ENCODE peak calls at places on chromosomes 7 and 10, in ten cellular contexts. One of them, this sample, is unnamed.

GRCh38 chr10:9331583-9332008 is 1277.1 kb downstream of the GATA3 start:
- DNase-seq in tibial artery: no peak
- DNase-seq in hepatocyte: peak; percentile 75
- DNase-seq in uterus: no peak
- DNase-seq in WERI-Rb-1: no peak
- DNase-seq in dorsolateral prefrontal cortex: no peak
- DNase-seq in CD8-positive, alpha-beta T cell: no peak
- DNase-seq in cardiac muscle cell: peak; percentile 73
- DNase-seq in heart right ventricle: no peak
- DNase-seq in psoas muscle: no peak
- DNase-seq in this sample: peak; percentile 7

GRCh38 chr10:43971306-43971705 is 322.6 kb upstream of the ZNF32 start:
- DNase-seq in tibial artery: no peak
- DNase-seq in hepatocyte: no peak
- DNase-seq in uterus: no peak
- DNase-seq in WERI-Rb-1: no peak
- DNase-seq in dorsolateral prefrontal cortex: no peak
- DNase-seq in CD8-positive, alpha-beta T cell: no peak
- DNase-seq in cardiac muscle cell: no peak
- DNase-seq in heart right ventricle: no peak
- DNase-seq in psoas muscle: no peak
- DNase-seq in this sample: no peak

GRCh38 chr7:25240340-25240739 is 12.1 kb upstream of the NPVF start:
- DNase-seq in tibial artery: peak; percentile 83
- DNase-seq in hepatocyte: no peak
- DNase-seq in uterus: no peak
- DNase-seq in WERI-Rb-1: no peak
- DNase-seq in dorsolateral prefrontal cortex: peak; percentile 77
- DNase-seq in CD8-positive, alpha-beta T cell: no peak
- DNase-seq in cardiac muscle cell: peak; percentile 50
- DNase-seq in heart right ventricle: no peak
- DNase-seq in psoas muscle: peak; percentile 33
- DNase-seq in this sample: no peak

GRCh38 chr10:71447676-71448075 is 51.0 kb downstream of the CDH23 start:
- DNase-seq in tibial artery: no peak
- DNase-seq in hepatocyte: no peak
- DNase-seq in uterus: no peak
- DNase-seq in WERI-Rb-1: no peak
- DNase-seq in dorsolateral prefrontal cortex: no peak
- DNase-seq in CD8-positive, alpha-beta T cell: no peak
- DNase-seq in cardiac muscle cell: no peak
- DNase-seq in heart right ventricle: no peak
- DNase-seq in psoas muscle: no peak
- DNase-seq in this sample: no peak

GRCh38 chr10:1089017-1089689 is 33.0 kb downstream of the WDR37 start:
- DNase-seq in tibial artery: no peak
- DNase-seq in hepatocyte: no peak
- DNase-seq in uterus: no peak
- DNase-seq in WERI-Rb-1: no peak
- DNase-seq in dorsolateral prefrontal cortex: no peak
- DNase-seq in CD8-positive, alpha-beta T cell: no peak
- DNase-seq in cardiac muscle cell: no peak
- DNase-seq in heart right ventricle: no peak
- DNase-seq in psoas muscle: no peak
- DNase-seq in this sample: no peak

GRCh38 chr10:100697070-100697469 is 48.3 kb upstream of the PAX2 start:
- DNase-seq in tibial artery: no peak
- DNase-seq in hepatocyte: peak; percentile 41
- DNase-seq in uterus: no peak
- DNase-seq in WERI-Rb-1: no peak
- DNase-seq in dorsolateral prefrontal cortex: no peak
- DNase-seq in CD8-positive, alpha-beta T cell: no peak
- DNase-seq in cardiac muscle cell: peak; percentile 79
- DNase-seq in heart right ventricle: no peak
- DNase-seq in psoas muscle: peak; percentile 34
- DNase-seq in this sample: no peak

GRCh38 chr7:121774563-121774962 is 98.4 kb upstream of the PTPRZ1 start:
- DNase-seq in tibial artery: no peak
- DNase-seq in hepatocyte: no peak
- DNase-seq in uterus: no peak
- DNase-seq in WERI-Rb-1: no peak
- DNase-seq in dorsolateral prefrontal cortex: no peak
- DNase-seq in CD8-positive, alpha-beta T cell: no peak
- DNase-seq in cardiac muscle cell: no peak
- DNase-seq in heart right ventricle: no peak
- DNase-seq in psoas muscle: no peak
- DNase-seq in this sample: no peak

GRCh38 chr10:75508239-75508813 is 76.9 kb downstream of the LRMDA start:
- DNase-seq in tibial artery: no peak
- DNase-seq in hepatocyte: peak; percentile 54
- DNase-seq in uterus: peak; percentile 63
- DNase-seq in WERI-Rb-1: no peak
- DNase-seq in dorsolateral prefrontal cortex: no peak
- DNase-seq in CD8-positive, alpha-beta T cell: no peak
- DNase-seq in cardiac muscle cell: peak; percentile 67
- DNase-seq in heart right ventricle: no peak
- DNase-seq in psoas muscle: no peak
- DNase-seq in this sample: no peak

GRCh38 chr7:155440018-155440410 is 17.9 kb upstream of the EN2 start:
- DNase-seq in tibial artery: no peak
- DNase-seq in hepatocyte: no peak
- DNase-seq in uterus: no peak
- DNase-seq in WERI-Rb-1: no peak
- DNase-seq in dorsolateral prefrontal cortex: no peak
- DNase-seq in CD8-positive, alpha-beta T cell: no peak
- DNase-seq in cardiac muscle cell: no peak
- DNase-seq in heart right ventricle: no peak
- DNase-seq in psoas muscle: no peak
- DNase-seq in this sample: no peak
- H3K27me3 ChIP-seq in tibial artery: peaks cover 72% of the 10 kb centered on the region
- H3K27me3 ChIP-seq in hepatocyte: peaks cover 85% of the 10 kb centered on the region
- H3K27me3 ChIP-seq in uterus: no peaks in the 10 kb centered on the region
- H3K27me3 ChIP-seq in WERI-Rb-1: peaks cover 96% of the 10 kb centered on the region
- H3K27me3 ChIP-seq in dorsolateral prefrontal cortex: peaks cover 59% of the 10 kb centered on the region
- H3K27me3 ChIP-seq in CD8-positive, alpha-beta T cell: peaks cover 4% of the 10 kb centered on the region
- H3K27me3 ChIP-seq in cardiac muscle cell: peaks cover 100% of the 10 kb centered on the region
- H3K27me3 ChIP-seq in heart right ventricle: peaks cover 97% of the 10 kb centered on the region
- H3K27me3 ChIP-seq in psoas muscle: peaks cover 76% of the 10 kb centered on the region
- H3K27me3 ChIP-seq in this sample: peaks cover 10% of the 10 kb centered on the region

GRCh38 chr7:155182406-155182970 is 112.4 kb downstream of the HTR5A start:
- DNase-seq in tibial artery: no peak
- DNase-seq in hepatocyte: no peak
- DNase-seq in uterus: no peak
- DNase-seq in WERI-Rb-1: no peak
- DNase-seq in dorsolateral prefrontal cortex: no peak
- DNase-seq in CD8-positive, alpha-beta T cell: no peak
- DNase-seq in cardiac muscle cell: no peak
- DNase-seq in heart right ventricle: no peak
- DNase-seq in psoas muscle: no peak
- DNase-seq in this sample: no peak
- H3K4me3 ChIP-seq in tibial artery: no peak overlapping the region
- H3K4me3 ChIP-seq in hepatocyte: no peak overlapping the region
- H3K4me3 ChIP-seq in uterus: no peak overlapping the region
- H3K4me3 ChIP-seq in WERI-Rb-1: no peak overlapping the region
- H3K4me3 ChIP-seq in dorsolateral prefrontal cortex: no peak overlapping the region
- H3K4me3 ChIP-seq in CD8-positive, alpha-beta T cell: no peak overlapping the region
- H3K4me3 ChIP-seq in cardiac muscle cell: no peak overlapping the region
- H3K4me3 ChIP-seq in heart right ventricle: no peak overlapping the region
- H3K4me3 ChIP-seq in psoas muscle: no peak overlapping the region
- H3K4me3 ChIP-seq in this sample: no peak overlapping the region

GRCh38 chr10:103555321-103555649 is 61.8 kb downstream of the NEURL1 start:
- DNase-seq in tibial artery: no peak
- DNase-seq in hepatocyte: no peak
- DNase-seq in uterus: no peak
- DNase-seq in WERI-Rb-1: no peak
- DNase-seq in dorsolateral prefrontal cortex: no peak
- DNase-seq in CD8-positive, alpha-beta T cell: no peak
- DNase-seq in cardiac muscle cell: no peak
- DNase-seq in heart right ventricle: no peak
- DNase-seq in psoas muscle: no peak
- DNase-seq in this sample: no peak

GRCh38 chr10:103556383-103557007 is 63.0 kb downstream of the NEURL1 start:
- DNase-seq in tibial artery: no peak
- DNase-seq in hepatocyte: no peak
- DNase-seq in uterus: no peak
- DNase-seq in WERI-Rb-1: no peak
- DNase-seq in dorsolateral prefrontal cortex: peak; percentile 78
- DNase-seq in CD8-positive, alpha-beta T cell: no peak
- DNase-seq in cardiac muscle cell: no peak
- DNase-seq in heart right ventricle: no peak
- DNase-seq in psoas muscle: no peak
- DNase-seq in this sample: no peak

GRCh38 chr10:103557455-103557854 is 64.0 kb downstream of the NEURL1 start:
- DNase-seq in tibial artery: no peak
- DNase-seq in hepatocyte: no peak
- DNase-seq in uterus: no peak
- DNase-seq in WERI-Rb-1: no peak
- DNase-seq in dorsolateral prefrontal cortex: no peak
- DNase-seq in CD8-positive, alpha-beta T cell: no peak
- DNase-seq in cardiac muscle cell: no peak
- DNase-seq in heart right ventricle: no peak
- DNase-seq in psoas muscle: no peak
- DNase-seq in this sample: no peak

GRCh38 chr10:103554488-103555320 is 61.2 kb downstream of the NEURL1 start:
- DNase-seq in tibial artery: peak; percentile 41
- DNase-seq in hepatocyte: peak; percentile 83
- DNase-seq in uterus: peak; percentile 85
- DNase-seq in WERI-Rb-1: peak; percentile 85
- DNase-seq in dorsolateral prefrontal cortex: peak; percentile 74
- DNase-seq in CD8-positive, alpha-beta T cell: no peak
- DNase-seq in cardiac muscle cell: peak; percentile 63
- DNase-seq in heart right ventricle: peak; percentile 41
- DNase-seq in psoas muscle: peak; percentile 67
- DNase-seq in this sample: peak; percentile 92

DNA sequence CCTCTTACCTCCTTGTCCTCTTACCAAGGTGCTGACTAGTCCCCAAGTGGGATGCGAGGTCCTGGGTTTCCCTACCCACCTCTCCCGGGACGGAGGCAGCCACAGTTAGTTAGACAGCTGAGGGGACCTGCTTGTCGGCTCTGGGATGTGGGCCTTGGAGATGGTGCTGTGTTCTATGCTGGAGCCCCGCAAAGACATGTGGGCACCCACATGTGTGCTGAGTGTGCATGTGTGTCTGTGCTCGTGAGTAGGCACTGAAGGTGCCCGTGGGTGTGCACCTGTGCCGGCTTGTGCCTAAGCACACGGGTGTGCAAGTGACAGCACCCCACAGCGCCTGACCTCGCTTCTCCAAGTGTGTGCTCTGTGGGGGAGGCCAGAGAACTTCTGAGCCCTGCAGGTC is 62.2 kb downstream of the NEURL1 start:
- DNase-seq in tibial artery: no peak
- DNase-seq in hepatocyte: no peak
- DNase-seq in uterus: no peak
- DNase-seq in WERI-Rb-1: no peak
- DNase-seq in dorsolateral prefrontal cortex: no peak
- DNase-seq in CD8-positive, alpha-beta T cell: no peak
- DNase-seq in cardiac muscle cell: no peak
- DNase-seq in heart right ventricle: no peak
- DNase-seq in psoas muscle: no peak
- DNase-seq in this sample: no peak
- H3K27me3 ChIP-seq in tibial artery: peaks cover 18% of the 10 kb centered on the region
- H3K27me3 ChIP-seq in hepatocyte: no peaks in the 10 kb centered on the region
- H3K27me3 ChIP-seq in uterus: no peaks in the 10 kb centered on the region
- H3K27me3 ChIP-seq in WERI-Rb-1: no peaks in the 10 kb centered on the region
- H3K27me3 ChIP-seq in dorsolateral prefrontal cortex: no peaks in the 10 kb centered on the region
- H3K27me3 ChIP-seq in CD8-positive, alpha-beta T cell: no peaks in the 10 kb centered on the region
- H3K27me3 ChIP-seq in cardiac muscle cell: no peaks in the 10 kb centered on the region
- H3K27me3 ChIP-seq in heart right ventricle: peaks cover 2% of the 10 kb centered on the region
- H3K27me3 ChIP-seq in psoas muscle: no peaks in the 10 kb centered on the region
- H3K27me3 ChIP-seq in this sample: peaks cover 10% of the 10 kb centered on the region

GRCh38 chr10:78966182-78966787 is 102.5 kb upstream of the ZMIZ1 start:
- DNase-seq in tibial artery: no peak
- DNase-seq in hepatocyte: no peak
- DNase-seq in uterus: no peak
- DNase-seq in WERI-Rb-1: no peak
- DNase-seq in dorsolateral prefrontal cortex: no peak
- DNase-seq in CD8-positive, alpha-beta T cell: no peak
- DNase-seq in cardiac muscle cell: no peak
- DNase-seq in heart right ventricle: no peak
- DNase-seq in psoas muscle: no peak
- DNase-seq in this sample: no peak

GRCh38 chr10:78964952-78965633 is 103.7 kb upstream of the ZMIZ1 start:
- DNase-seq in tibial artery: no peak
- DNase-seq in hepatocyte: peak; percentile 80
- DNase-seq in uterus: no peak
- DNase-seq in WERI-Rb-1: peak; percentile 46
- DNase-seq in dorsolateral prefrontal cortex: peak; percentile 48
- DNase-seq in CD8-positive, alpha-beta T cell: no peak
- DNase-seq in cardiac muscle cell: peak; percentile 43
- DNase-seq in heart right ventricle: peak; percentile 45
- DNase-seq in psoas muscle: peak; percentile 78
- DNase-seq in this sample: peak; percentile 94

GRCh38 chr10:78964274-78964951 is 104.4 kb upstream of the ZMIZ1 start:
- DNase-seq in tibial artery: no peak
- DNase-seq in hepatocyte: no peak
- DNase-seq in uterus: no peak
- DNase-seq in WERI-Rb-1: no peak
- DNase-seq in dorsolateral prefrontal cortex: no peak
- DNase-seq in CD8-positive, alpha-beta T cell: no peak
- DNase-seq in cardiac muscle cell: no peak
- DNase-seq in heart right ventricle: no peak
- DNase-seq in psoas muscle: no peak
- DNase-seq in this sample: no peak

GRCh38 chr10:78961760-78962159 is 107.0 kb upstream of the ZMIZ1 start:
- DNase-seq in tibial artery: no peak
- DNase-seq in hepatocyte: no peak
- DNase-seq in uterus: no peak
- DNase-seq in WERI-Rb-1: no peak
- DNase-seq in dorsolateral prefrontal cortex: no peak
- DNase-seq in CD8-positive, alpha-beta T cell: no peak
- DNase-seq in cardiac muscle cell: no peak
- DNase-seq in heart right ventricle: no peak
- DNase-seq in psoas muscle: no peak
- DNase-seq in this sample: no peak

DNA sequence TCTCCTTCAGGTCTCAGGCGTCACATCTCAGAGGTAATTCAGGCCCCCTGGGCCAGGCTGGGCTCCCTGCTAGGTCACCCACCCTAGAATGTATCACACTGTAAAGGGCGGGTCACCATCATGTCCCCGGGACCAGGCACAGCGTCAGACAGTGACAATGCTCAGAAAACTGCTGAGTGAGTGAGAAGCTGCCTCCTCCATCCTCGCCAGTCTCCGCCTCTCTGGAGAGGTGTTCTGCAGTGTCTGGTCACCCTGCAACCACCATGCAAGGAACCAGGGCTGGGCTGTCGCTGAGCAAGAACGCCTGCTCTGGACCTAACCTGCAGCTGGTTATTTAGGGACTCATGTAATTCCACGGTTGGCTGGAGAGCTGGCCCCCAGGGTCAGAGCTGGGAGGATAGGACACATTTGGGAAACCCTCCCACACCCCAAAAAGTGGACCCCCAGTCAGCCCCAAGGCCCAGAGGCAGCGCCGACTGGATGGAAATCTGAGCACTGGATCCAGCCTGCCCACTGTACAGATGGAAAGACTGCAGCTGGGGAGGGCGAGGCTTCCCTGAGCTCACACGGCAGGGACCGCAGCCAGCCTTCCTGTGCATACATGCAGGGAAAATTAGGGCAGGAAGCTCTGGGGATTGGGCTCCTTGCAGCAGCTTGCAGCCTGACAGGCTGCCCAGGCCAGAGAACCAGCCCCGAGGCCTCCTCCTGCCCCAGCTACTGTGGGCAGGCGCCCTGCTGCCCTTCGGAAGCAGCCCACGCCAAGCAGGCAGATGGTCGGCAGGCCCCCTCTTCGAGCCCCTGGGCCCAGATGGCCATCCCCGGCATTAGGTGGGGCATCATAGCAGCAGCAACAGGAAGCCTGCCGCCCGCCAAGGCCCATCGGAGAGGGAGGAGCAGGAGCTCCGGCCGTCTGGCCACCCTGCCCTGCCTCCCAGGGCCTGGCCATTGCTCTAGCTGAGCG is 105.4 kb upstream of the ZMIZ1 start:
- DNase-seq in tibial artery: no peak
- DNase-seq in hepatocyte: no peak
- DNase-seq in uterus: no peak
- DNase-seq in WERI-Rb-1: peak; percentile 59
- DNase-seq in dorsolateral prefrontal cortex: peak; percentile 95
- DNase-seq in CD8-positive, alpha-beta T cell: no peak
- DNase-seq in cardiac muscle cell: no peak
- DNase-seq in heart right ventricle: peak; percentile 40
- DNase-seq in psoas muscle: no peak
- DNase-seq in this sample: peak; percentile 63
- H3K4me3 ChIP-seq in tibial artery: no peak overlapping the region
- H3K4me3 ChIP-seq in hepatocyte: no peak overlapping the region
- H3K4me3 ChIP-seq in uterus: no peak overlapping the region
- H3K4me3 ChIP-seq in WERI-Rb-1: no peak overlapping the region
- H3K4me3 ChIP-seq in dorsolateral prefrontal cortex: no peak overlapping the region
- H3K4me3 ChIP-seq in CD8-positive, alpha-beta T cell: no peak overlapping the region
- H3K4me3 ChIP-seq in cardiac muscle cell: no peak overlapping the region
- H3K4me3 ChIP-seq in heart right ventricle: no peak overlapping the region
- H3K4me3 ChIP-seq in psoas muscle: no peak overlapping the region
- H3K4me3 ChIP-seq in this sample: no peak overlapping the region